ENCODE peak calls at places on chromosomes 11 and 22, in five cellular contexts. E is WTC11, J is thoracic aorta, C is A549, D is brain microvascular endothelial cell. U is an unnamed sample.

GRCh38 chr11:59574467-59574866 is 41.1 kb downstream of the OSBP start:
- DNase-seq in E (no peak), J (no peak), C (no peak), D (no peak), U (no peak)

GRCh38 chr11:115476463-115477286 is 27.5 kb downstream of the CADM1 start:
- DNase-seq in E (no peak), J (no peak), C (no peak), D (no peak), U (no peak)

GRCh38 chr11:84549221-84549620 is 1077.9 kb downstream of the DLG2 start:
- DNase-seq in E (no peak), J (no peak), C (no peak), D (no peak), U (no peak)

GRCh38 chr11:64900263-64900678 is 16.7 kb downstream of the ATG2A start:
- DNase-seq in E (no peak), J (no peak), C (peak), D (no peak), U (no peak)

GRCh38 chr22:21972293-21972779 is 10.3 kb downstream of the TOP3B start:
- DNase-seq in E (peak), J (no peak), C (peak), D (peak), U (no peak)

GRCh38 chr11:119029340-119030028 is 1.2 kb downstream of the SLC37A4 start:
- DNase-seq in E (no peak), J (no peak), C (no peak), D (no peak), U (no peak)

GRCh38 chr11:75066061-75066460 is 30.6 kb downstream of the OR2AT4 start:
- DNase-seq in E (no peak), J (no peak), C (no peak), D (peak), U (no peak)

GRCh38 chr22:37300551-37301017 is 18.3 kb downstream of the CYTH4 start:
- DNase-seq in E (no peak), J (no peak), C (no peak), D (no peak), U (no peak)

GRCh38 chr11:58574851-58575250 is 805 bp downstream of the LPXN start:
- DNase-seq in E (no peak), J (no peak), C (no peak), D (no peak), U (no peak)

GRCh38 chr11:17777726-17778091 is 43.1 kb downstream of the KCNC1 start:
- DNase-seq in E (no peak), J (no peak), C (no peak), D (no peak), U (no peak)

GRCh38 chr22:37024339-37025157 is 5.0 kb downstream of the MPST start:
- DNase-seq in E (no peak), J (no peak), C (no peak), D (no peak), U (no peak)

GRCh38 chr11:10623797-10624761 is 55.6 kb upstream of the LYVE1 start:
- DNase-seq in E (peak), J (no peak), C (peak), D (no peak), U (no peak)

GRCh38 chr11:128523616-128524015 is 63.7 kb downstream of the ETS1 start:
- DNase-seq in E (no peak), J (no peak), C (no peak), D (no peak), U (no peak)

GRCh38 chr11:133966924-133967598 is 10.3 kb upstream of the IGSF9B start:
- DNase-seq in E (peak), J (no peak), C (peak), D (no peak), U (no peak)

GRCh38 chr11:8310743-8311298 is 47.1 kb upstream of the LMO1 start:
- DNase-seq in E (peak), J (no peak), C (no peak), D (no peak), U (no peak)

GRCh38 chr11:8307601-8308000 is 43.9 kb upstream of the LMO1 start:
- DNase-seq in E (no peak), J (no peak), C (no peak), D (no peak), U (no peak)

GRCh38 chr11:8309311-8309710 is 45.6 kb upstream of the LMO1 start:
- DNase-seq in E (no peak), J (no peak), C (no peak), D (no peak), U (no peak)

GRCh38 chr11:8311366-8311765 is 47.7 kb upstream of the LMO1 start:
- DNase-seq in E (no peak), J (no peak), C (no peak), D (no peak), U (no peak)

GRCh38 chr11:8309862-8310261 is 46.2 kb upstream of the LMO1 start:
- DNase-seq in E (no peak), J (no peak), C (peak), D (no peak), U (no peak)
- TF ChIP-seq CTCF in E (no peak), J (no peak), C (no peak), D (no peak), U (no peak)

GRCh38 chr11:122023614-122024250 is 92.3 kb downstream of the BLID start:
- DNase-seq in E (no peak), J (no peak), C (no peak), D (no peak), U (no peak)
- TF ChIP-seq CTCF in E (no peak), J (peak), C (peak), D (peak), U (no peak)

DNA sequence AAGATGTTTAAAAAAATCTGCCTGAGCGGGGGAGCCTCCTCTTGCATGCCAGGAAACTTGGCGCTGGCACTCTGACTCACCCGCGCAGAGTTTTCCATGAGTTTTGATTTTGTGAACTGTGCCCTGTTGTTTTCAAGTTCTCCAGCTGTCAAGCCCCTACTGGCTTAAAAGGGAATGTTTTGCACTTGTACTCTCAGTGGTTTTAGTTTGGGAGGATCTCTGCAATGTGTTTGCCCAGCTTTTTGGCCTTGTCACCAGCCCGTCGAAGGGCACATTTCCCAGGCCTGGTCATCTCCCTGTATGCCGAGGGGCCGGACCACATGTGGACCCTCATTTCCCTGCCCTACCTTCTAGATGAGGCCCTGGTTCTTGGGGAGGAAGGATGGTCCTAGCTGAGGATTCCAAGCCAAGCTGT is 12.2 kb downstream of the MRGPRF start:
- DNase-seq in E (peak), J (no peak), C (peak), D (peak), U (no peak)
- TF ChIP-seq CTCF in E (no peak), J (peak), C (no peak), D (peak), U (peak)

GRCh38 chr11:69086152-69086551 is 37.4 kb downstream of the TPCN2 start:
- DNase-seq in E (peak), J (no peak), C (no peak), D (no peak), U (no peak)
- TF ChIP-seq CTCF in E (no peak), J (no peak), C (no peak), D (peak), U (no peak)

GRCh38 chr11:93225642-93226041 is 27.9 kb upstream of the SLC36A4 start:
- DNase-seq in E (no peak), J (no peak), C (peak), D (no peak), U (no peak)
- TF ChIP-seq CTCF in E (no peak), J (no peak), C (peak), D (no peak), U (no peak)

GRCh38 chr22:39453765-39454378 is 2.9 kb upstream of the MGAT3 start:
- DNase-seq in E (no peak), J (no peak), C (no peak), D (no peak), U (no peak)
- TF ChIP-seq CTCF in E (no peak), J (no peak), C (no peak), D (no peak), U (no peak)

GRCh38 chr11:132802932-132803331 is 729.4 kb downstream of the OPCML start:
- DNase-seq in E (no peak), J (no peak), C (no peak), D (no peak), U (no peak)
- TF ChIP-seq CTCF in E (no peak), J (no peak), C (no peak), D (no peak), U (no peak)

GRCh38 chr22:41576877-41577276 is 12.8 kb downstream of the PMM1 start:
- DNase-seq in E (peak), J (no peak), C (peak), D (peak), U (no peak)
- TF ChIP-seq CTCF in E (peak), J (peak), C (peak), D (peak), U (no peak)

GRCh38 chr22:19800306-19800705 is 39.7 kb downstream of the TBX1 start:
- DNase-seq in E (no peak), J (no peak), C (no peak), D (no peak), U (no peak)

GRCh38 chr22:19801340-19802000 is 40.9 kb downstream of the TBX1 start:
- DNase-seq in E (no peak), J (no peak), C (no peak), D (no peak), U (no peak)

GRCh38 chr22:19802001-19802880 is 41.7 kb downstream of the TBX1 start:
- DNase-seq in E (no peak), J (no peak), C (no peak), D (no peak), U (no peak)

GRCh38 chr22:19799322-19800190 is 39.0 kb downstream of the TBX1 start:
- DNase-seq in E (no peak), J (peak), C (no peak), D (peak), U (no peak)

GRCh38 chr22:19800761-19801244 is 40.2 kb downstream of the TBX1 start:
- DNase-seq in E (peak), J (no peak), C (peak), D (peak), U (no peak)
- TF ChIP-seq CTCF in E (no peak), J (no peak), C (no peak), D (peak), U (no peak)

U was measured in omental fat pad.